ENCODE peak calls at places on chromosomes 4 and X, in eight cellular contexts. G, V, D, R, L, I, B and M are unnamed samples.

GRCh38 chrX:80423744-80424143 is 3.5 kb downstream of the TENT5D start:
- DNase-seq in L (no peak), R (no peak), D (no peak), V (no peak), G (no peak), B (no peak), I (no peak), M (no peak)

GRCh38 chrX:6383911-6384310 is 151.0 kb downstream of the VCX3A start:
- DNase-seq in L (no peak), I (no peak), V (no peak), B (no peak), D (no peak), R (no peak), G (no peak), M (no peak)

GRCh38 chrX:134294548-134294947 is 57.6 kb downstream of the CCDC160 start:
- DNase-seq in R (no peak), L (no peak), D (no peak), G (no peak), I (peak; percentile 31), V (no peak), B (no peak), M (no peak)

GRCh38 chr4:89563431-89563830 is 255.8 kb upstream of the GPRIN3 start:
- DNase-seq in L (no peak), I (peak; percentile 28), V (no peak), G (no peak), R (no peak), B (no peak), D (no peak), M (peak; percentile 6)

GRCh38 chr4:188971125-188971524 is 831.9 kb downstream of the TRIML1 start:
- DNase-seq in L (no peak), B (no peak), R (no peak), D (peak; percentile 5), G (no peak), I (peak; percentile 53), V (no peak), M (no peak)

GRCh38 chrX:138917781-138918180 is 206.3 kb upstream of the FGF13 start:
- DNase-seq in L (no peak), R (no peak), D (peak; percentile 81), V (no peak), I (peak; percentile 1), G (peak; percentile 46), B (no peak), M (no peak)

GRCh38 chrX:84363054-84363453 is 139.2 kb downstream of the HDX start:
- DNase-seq in B (no peak), R (no peak), V (no peak), D (peak; percentile 15), I (no peak), G (no peak), L (no peak), M (no peak)

GRCh38 chr4:166941629-166942028 is 292.7 kb downstream of the SPOCK3 start:
- DNase-seq in V (no peak), D (peak; percentile 62), G (no peak), I (peak; percentile 1), B (no peak), L (no peak), R (no peak), M (no peak)

GRCh38 chrX:11124094-11124493 is 13.0 kb downstream of the HCCS start:
- DNase-seq in I (no peak), G (no peak), R (no peak), D (no peak), B (no peak), V (no peak), L (no peak), M (no peak)

GRCh38 chr4:6696611-6697010 is 2.9 kb downstream of the S100P start:
- DNase-seq in L (no peak), D (no peak), V (no peak), G (no peak), B (no peak), R (no peak), I (no peak), M (no peak)

GRCh38 chrX:66074920-66075879 is 35.3 kb upstream of the VSIG4 start:
- DNase-seq in D (no peak), L (no peak), V (peak; percentile 9), I (no peak), G (no peak), R (peak; percentile 26), B (peak; percentile 57), M (no peak)

GRCh38 chrX:12966151-12966550 is 8.8 kb upstream of the TMSB4X start:
- DNase-seq in R (no peak), V (no peak), B (no peak), D (no peak), G (no peak), L (no peak), I (no peak), M (no peak)

GRCh38 chr4:36091997-36092396 is 152.3 kb downstream of the ARAP2 start:
- DNase-seq in G (no peak), L (no peak), R (no peak), B (no peak), V (no peak), I (no peak), D (no peak), M (no peak)

GRCh38 chrX:12946838-12947544 is 27.9 kb upstream of the TMSB4X start:
- DNase-seq in G (no peak), D (peak; percentile 78), B (no peak), I (peak; percentile 91), L (peak; percentile 68), R (peak; percentile 83), V (peak; percentile 49), M (peak; percentile 61)

GRCh38 chrX:153924149-153924861 is 1.8 kb downstream of the ARHGAP4 start:
- DNase-seq in L (no peak), B (no peak), D (peak; percentile 23), I (peak; percentile 45), R (peak; percentile 60), V (peak; percentile 26), G (no peak), M (no peak)

GRCh38 chr4:100340534-100341364 is 150.5 kb upstream of the DDIT4L start:
- DNase-seq in V (no peak), G (peak; percentile 80), I (peak; percentile 66), B (no peak), D (peak; percentile 56), R (no peak), L (no peak), M (peak; percentile 27)

GRCh38 chrX:6052111-6052745 is 176.4 kb downstream of the NLGN4X start:
- DNase-seq in V (no peak), R (no peak), L (no peak), I (no peak), D (peak; percentile 67), G (no peak), B (no peak), M (peak; percentile 94)

GRCh38 chr4:178198691-178199090 is 756.5 kb upstream of the AGA start:
- DNase-seq in G (no peak), V (no peak), L (no peak), D (peak; percentile 74), I (peak; percentile 0), R (no peak), B (no peak), M (no peak)

GRCh38 chr4:124708517-124709300 is 3.8 kb downstream of the ANKRD50 start:
- DNase-seq in V (no peak), B (no peak), R (no peak), I (peak; percentile 59), G (no peak), L (no peak), D (peak; percentile 70), M (no peak)

GRCh38 chr4:164935363-164935762 is 42.1 kb downstream of the TRIM61 start:
- DNase-seq in B (no peak), I (peak; percentile 14), R (no peak), D (no peak), V (no peak), L (no peak), G (no peak), M (no peak)

GRCh38 chr4:154029171-154029570 is 240.3 kb upstream of the SFRP2 start:
- DNase-seq in V (no peak), G (no peak), I (no peak), D (no peak), L (no peak), B (no peak), R (no peak), M (no peak)

GRCh38 chrX:46576458-46576857 is 2.9 kb downstream of the CHST7 start:
- DNase-seq in R (no peak), I (no peak), D (peak; percentile 39), B (no peak), V (no peak), L (no peak), G (no peak), M (no peak)

GRCh38 chr4:70280567-70280966 is 38.2 kb downstream of the CSN3 start:
- DNase-seq in R (no peak), B (no peak), G (no peak), V (no peak), L (no peak), D (no peak), I (no peak), M (no peak)

GRCh38 chrX:66012094-66012534 is 27.8 kb downstream of the VSIG4 start:
- DNase-seq in V (no peak), I (no peak), L (no peak), R (no peak), G (no peak), B (no peak), D (no peak), M (no peak)

GRCh38 chr4:72216539-72217277 is 184.9 kb downstream of the NPFFR2 start:
- DNase-seq in L (no peak), R (no peak), V (no peak), D (no peak), I (no peak), G (no peak), B (no peak), M (no peak)

GRCh38 chr4:76943790-76944189 is 5.8 kb upstream of the SEPTIN11 start:
- DNase-seq in R (no peak), B (peak; percentile 64), I (no peak), G (no peak), D (peak; percentile 54), V (no peak), L (no peak), M (peak; percentile 91)

GRCh38 chr4:6225469-6225868 is 25.1 kb upstream of the JAKMIP1 start:
- DNase-seq in I (peak; percentile 40), B (no peak), R (no peak), D (peak; percentile 9), G (no peak), V (no peak), L (no peak), M (no peak)

GRCh38 chrX:18146954-18147353 is 73.7 kb downstream of the BEND2 start:
- DNase-seq in L (peak; percentile 8), D (peak; percentile 5), B (no peak), V (no peak), R (peak; percentile 7), G (no peak), I (peak; percentile 6), M (no peak)